ENCODE peak calls at places on chromosomes 11 and 22, in ten cellular contexts. W is NCI-H1436; K is CD4-positive, alpha-beta T cell; Y is activated CD4-positive, alpha-beta T cell treated with anti-CD3 and anti-CD28 coated beads, Interleukin-2, amount 50 U/mL, for 4 hours; V is WERI-Rb-1; I is kidney epithelial cell; C is stimulated activated CD8-positive, alpha-beta memory T cell treated with anti-CD3 and anti-CD28 coated beads, Interleukin-7, amount 100 ng/mL, for 24 hours; O is GM12878; G is left kidney; B is Right ventricle myocardium superior. M is an unnamed sample.

GRCh38 chr22:33921576-33922181 is 1.4 kb upstream of the LARGE1 start:
- DNase-seq in B (peak), G (peak), W (peak), O (no peak), I (no peak), K (no peak), V (peak), Y (no peak), C (no peak), M (peak)

GRCh38 chr11:95917188-95918036 is 6.5 kb downstream of the MTMR2 start:
- DNase-seq in C (no peak), I (no peak), B (no peak), G (peak), V (no peak), Y (no peak), O (no peak), W (no peak), K (no peak), M (no peak)

GRCh38 chr22:42978453-42979103 is 36.4 kb downstream of the PACSIN2 start:
- DNase-seq in G (no peak), I (no peak), Y (no peak), V (no peak), B (no peak), W (no peak), O (no peak), K (no peak), C (no peak), M (no peak)

GRCh38 chr11:129738242-129738641 is 77.4 kb upstream of the TMEM45B start:
- DNase-seq in Y (no peak), K (no peak), C (no peak), O (no peak), V (no peak), I (no peak), B (no peak), G (no peak), W (no peak), M (no peak)

GRCh38 chr11:112227002-112227401 is 774 bp downstream of the PTS start:
- DNase-seq in G (no peak), W (no peak), K (no peak), V (no peak), O (no peak), C (no peak), Y (no peak), I (no peak), B (no peak), M (peak)

GRCh38 chr11:1081601-1082311 is 7.1 kb downstream of the MUC2 start:
- DNase-seq in I (no peak), B (peak), W (no peak), V (peak), O (no peak), Y (no peak), K (no peak), C (no peak), G (no peak), M (no peak)

GRCh38 chr11:64970731-64971151 is 1.2 kb downstream of the MAJIN start:
- DNase-seq in K (no peak), C (no peak), I (peak), Y (no peak), G (no peak), O (no peak), V (no peak), W (no peak), B (no peak), M (no peak)

GRCh38 chr11:36015806-36016205 is 71.9 kb downstream of the LDLRAD3 start:
- DNase-seq in B (peak), G (no peak), W (no peak), C (no peak), K (no peak), V (no peak), Y (no peak), I (no peak), O (no peak), M (no peak)

GRCh38 chr11:69201048-69201365 is 45.3 kb downstream of the SMIM38 start:
- DNase-seq in K (no peak), V (no peak), B (no peak), C (no peak), W (no peak), Y (no peak), O (no peak), I (no peak), G (no peak), M (no peak)

GRCh38 chr11:65401803-65402248 is 15.4 kb downstream of the FRMD8 start:
- DNase-seq in C (no peak), I (no peak), G (no peak), Y (no peak), K (no peak), B (no peak), O (no peak), W (no peak), V (no peak), M (no peak)

GRCh38 chr22:32949719-32950118 is 108.5 kb downstream of the SYN3 start:
- DNase-seq in I (no peak), W (no peak), K (no peak), B (no peak), C (no peak), G (peak), O (no peak), Y (no peak), V (no peak), M (no peak)

GRCh38 chr11:45917286-45917622 is 423 bp downstream of the PEX16 start:
- DNase-seq in W (no peak), B (no peak), I (no peak), V (no peak), O (no peak), K (no peak), Y (peak), C (no peak), G (peak), M (no peak)

GRCh38 chr11:47035108-47035507 is 98.5 kb downstream of the CSTPP1 start:
- DNase-seq in V (no peak), G (no peak), W (no peak), B (no peak), C (no peak), O (no peak), Y (no peak), K (no peak), I (no peak), M (no peak)

GRCh38 chr11:60866911-60867870 is at the start of gene ZP1:
- DNase-seq in C (no peak), O (no peak), W (peak), V (no peak), G (peak), I (no peak), K (no peak), B (no peak), Y (no peak), M (no peak)

GRCh38 chr11:44564653-44565007 is 833 bp upstream of the CD82 start:
- DNase-seq in K (no peak), Y (no peak), C (no peak), W (peak), O (no peak), V (peak), G (no peak), B (peak), I (no peak), M (peak)

GRCh38 chr11:30106782-30107181 is 90.0 kb upstream of the KCNA4 start:
- DNase-seq in Y (no peak), W (no peak), C (no peak), I (no peak), G (no peak), B (no peak), K (no peak), V (no peak), O (no peak), M (no peak)

GRCh38 chr22:33579448-33580093 is 340.7 kb downstream of the LARGE1 start:
- DNase-seq in G (peak), B (peak), O (no peak), C (peak), I (no peak), W (peak), Y (no peak), K (no peak), V (peak), M (peak)

GRCh38 chr11:73384871-73385692 is 8.9 kb downstream of the RELT start:
- DNase-seq in I (no peak), W (no peak), C (no peak), V (no peak), O (peak), Y (peak), G (peak), B (peak), K (no peak), M (no peak)

GRCh38 chr22:21936151-21936778 is 16.4 kb downstream of the PPM1F start:
- DNase-seq in O (no peak), Y (no peak), B (peak), I (no peak), G (no peak), K (no peak), V (no peak), C (no peak), W (no peak), M (no peak)

GRCh38 chr22:17637490-17638181 is 921 bp upstream of the BCL2L13 start:
- DNase-seq in K (no peak), V (peak), O (no peak), Y (no peak), B (no peak), C (no peak), I (no peak), G (no peak), W (no peak), M (no peak)

GRCh38 chr11:115965754-115966504 is 461.7 kb upstream of the CADM1 start:
- DNase-seq in W (no peak), Y (no peak), B (no peak), G (peak), K (no peak), I (no peak), V (no peak), C (no peak), O (no peak), M (peak)

GRCh38 chr22:37818397-37819099 is 4.6 kb upstream of the GALR3 start:
- DNase-seq in I (no peak), K (peak), B (peak), G (peak), V (peak), O (no peak), C (no peak), Y (peak), W (peak), M (peak)

GRCh38 chr11:82802710-82803109 is 69.0 kb upstream of the FAM181B start:
- DNase-seq in W (no peak), O (no peak), B (no peak), Y (no peak), K (no peak), V (no peak), G (no peak), I (no peak), C (no peak), M (no peak)

GRCh38 chr11:57513911-57514537 is 1.5 kb downstream of the SLC43A1 start:
- DNase-seq in G (peak), B (peak), V (no peak), I (no peak), K (no peak), Y (peak), O (no peak), C (no peak), W (no peak), M (peak)

GRCh38 chr11:44708523-44709280 is 18.1 kb upstream of the TSPAN18 start:
- DNase-seq in Y (no peak), B (no peak), W (no peak), C (no peak), G (no peak), K (no peak), O (no peak), V (no peak), I (no peak), M (no peak)

GRCh38 chr22:42914511-42915076 is 57.5 kb upstream of the ARFGAP3 start:
- DNase-seq in W (no peak), G (no peak), I (no peak), V (no peak), O (no peak), Y (no peak), B (no peak), C (no peak), K (no peak), M (no peak)

GRCh38 chr11:103851166-103851651 is 185.2 kb upstream of the DDI1 start:
- DNase-seq in Y (no peak), K (no peak), W (no peak), O (no peak), I (peak), C (no peak), B (no peak), V (no peak), G (peak), M (no peak)

GRCh38 chr11:64523456-64524187 is 67.4 kb upstream of the SLC22A12 start:
- DNase-seq in K (no peak), V (no peak), O (no peak), I (no peak), B (no peak), Y (no peak), G (no peak), C (no peak), W (no peak), M (no peak)

GRCh38 chr11:102940714-102941588 is 14.6 kb downstream of the MMP13 start:
- DNase-seq in V (peak), G (peak), O (peak), I (no peak), W (peak), C (no peak), B (no peak), Y (peak), K (peak), M (peak)

M was measured in NCI-H524.